ENCODE peak calls at places on chromosome 3, in nine cellular contexts. K is A549, N is gastrocnemius medialis, Z is suprapubic skin, Q is stomach, U is body of pancreas, P is ovary, E is H1, Y is heart left ventricle. D is an unnamed sample.

GRCh38 chr3:123808812-123809211 is 75.3 kb downstream of the MYLK start:
- DNase-seq in K (no peak), N (no peak), Z (no peak), Q (no peak), U (no peak), P (no peak), E (no peak), Y (no peak), D (no peak)

GRCh38 chr3:189953551-189953950 is 167.1 kb downstream of the P3H2 start:
- DNase-seq in K (no peak), N (no peak), Z (no peak), Q (no peak), U (no peak), P (no peak), E (no peak), Y (no peak), D (no peak)

GRCh38 chr3:154224366-154224765 is 99.9 kb downstream of the DHX36 start:
- DNase-seq in K (no peak), N (no peak), Z (no peak), Q (no peak), U (no peak), P (no peak), E (no peak), Y (no peak), D (no peak)

GRCh38 chr3:136678981-136679380 is 73.2 kb downstream of the STAG1 start:
- DNase-seq in K (no peak), N (no peak), Z (no peak), Q (no peak), U (no peak), P (no peak), E (no peak), Y (no peak), D (no peak)

GRCh38 chr3:149462653-149463052 is 11.8 kb upstream of the TM4SF4 start:
- DNase-seq in K (no peak), N (no peak), Z (no peak), Q (no peak), U (no peak), P (no peak), E (no peak), Y (no peak), D (no peak)

GRCh38 chr3:65854606-65855304 is 184.0 kb downstream of the MAGI1 start:
- DNase-seq in K (peak; percentile 13), N (no peak), Z (no peak), Q (no peak), U (peak; percentile 47), P (no peak), E (no peak), Y (no peak), D (no peak)

GRCh38 chr3:25945366-25945765 is 155.5 kb downstream of the OXSM start:
- DNase-seq in K (no peak), N (no peak), Z (no peak), Q (no peak), U (no peak), P (no peak), E (no peak), Y (no peak), D (no peak)

GRCh38 chr3:195253981-195254432 is 17.0 kb downstream of the XXYLT1 start:
- DNase-seq in K (no peak), N (no peak), Z (no peak), Q (no peak), U (no peak), P (peak; percentile 17), E (peak; percentile 51), Y (no peak), D (no peak)

GRCh38 chr3:62159693-62160092 is 213.7 kb downstream of the FEZF2 start:
- DNase-seq in K (no peak), N (peak; percentile 92), Z (peak; percentile 84), Q (peak; percentile 76), U (peak; percentile 85), P (peak; percentile 58), E (no peak), Y (peak; percentile 82), D (peak; percentile 11)

GRCh38 chr3:72271923-72272322 is 487.0 kb upstream of the PROK2 start:
- DNase-seq in K (no peak), N (no peak), Z (no peak), Q (no peak), U (no peak), P (no peak), E (no peak), Y (no peak), D (no peak)

GRCh38 chr3:16024548-16024947 is 149.9 kb upstream of the GALNT15 start:
- DNase-seq in K (no peak), N (peak; percentile 24), Z (no peak), Q (no peak), U (no peak), P (no peak), E (no peak), Y (no peak), D (no peak)

GRCh38 chr3:193971268-193971751 is 164.6 kb upstream of the HES1 start:
- DNase-seq in K (no peak), N (no peak), Z (no peak), Q (peak; percentile 78), U (no peak), P (no peak), E (no peak), Y (no peak), D (no peak)

GRCh38 chr3:28210968-28211713 is 30.3 kb upstream of the CMC1 start:
- DNase-seq in K (no peak), N (no peak), Z (no peak), Q (no peak), U (no peak), P (no peak), E (no peak), Y (no peak), D (no peak)

GRCh38 chr3:186818956-186819355 is 12.7 kb upstream of the RFC4 start:
- DNase-seq in K (no peak), N (no peak), Z (no peak), Q (no peak), U (no peak), P (no peak), E (no peak), Y (no peak), D (no peak)

GRCh38 chr3:95424296-95424695 is 1361.4 kb downstream of the NSUN3 start:
- DNase-seq in K (no peak), N (no peak), Z (no peak), Q (no peak), U (no peak), P (no peak), E (no peak), Y (no peak), D (no peak)

GRCh38 chr3:13037458-13038117 is 35.6 kb downstream of the IQSEC1 start:
- DNase-seq in K (no peak), N (no peak), Z (no peak), Q (no peak), U (no peak), P (no peak), E (no peak), Y (no peak), D (no peak)

GRCh38 chr3:189941679-189942078 is 179.0 kb downstream of the P3H2 start:
- DNase-seq in K (peak; percentile 41), N (no peak), Z (no peak), Q (peak; percentile 37), U (peak; percentile 70), P (no peak), E (no peak), Y (no peak), D (no peak)

GRCh38 chr3:10471337-10471721 is 34.1 kb downstream of the ATP2B2 start:
- DNase-seq in K (no peak), N (peak; percentile 41), Z (no peak), Q (no peak), U (no peak), P (no peak), E (no peak), Y (no peak), D (no peak)

GRCh38 chr3:163138258-163138657 is 1641.7 kb downstream of the OTOL1 start:
- DNase-seq in K (no peak), N (no peak), Z (no peak), Q (no peak), U (no peak), P (no peak), E (no peak), Y (no peak), D (no peak)

GRCh38 chr3:142236173-142236572 is 10.8 kb upstream of the GK5 start:
- DNase-seq in K (no peak), N (no peak), Z (no peak), Q (no peak), U (no peak), P (no peak), E (no peak), Y (no peak), D (no peak)

GRCh38 chr3:71046791-71047190 is 536.7 kb downstream of the FOXP1 start:
- DNase-seq in K (no peak), N (no peak), Z (no peak), Q (no peak), U (no peak), P (no peak), E (no peak), Y (no peak), D (no peak)

GRCh38 chr3:171833775-171834460 is 9.2 kb upstream of the TMEM212 start:
- DNase-seq in K (no peak), N (no peak), Z (no peak), Q (no peak), U (peak; percentile 30), P (no peak), E (no peak), Y (no peak), D (no peak)

GRCh38 chr3:190458040-190458439 is 8.3 kb upstream of the TMEM207 start:
- DNase-seq in K (no peak), N (no peak), Z (no peak), Q (no peak), U (no peak), P (no peak), E (no peak), Y (no peak), D (no peak)

GRCh38 chr3:473284-473800 is 276.8 kb downstream of the CHL1 start:
- DNase-seq in K (no peak), N (no peak), Z (no peak), Q (no peak), U (no peak), P (no peak), E (no peak), Y (no peak), D (no peak)
- H3K9me3 ChIP-seq in K (no peaks in the 10 kb centered on the region), N (no peaks in the 10 kb centered on the region), Z (no peaks in the 10 kb centered on the region), Q (peaks cover 24% of the 10 kb centered on the region), U (no peaks in the 10 kb centered on the region), P (no peaks in the 10 kb centered on the region), E (peaks cover 14% of the 10 kb centered on the region), Y (peaks cover 12% of the 10 kb centered on the region), D (no peaks in the 10 kb centered on the region)

GRCh38 chr3:47291158-47291753 is 8.5 kb downstream of the KLHL18 start:
- DNase-seq in K (no peak), N (no peak), Z (peak; percentile 24), Q (no peak), U (no peak), P (no peak), E (no peak), Y (no peak), D (peak; percentile 58)
- H3K4me3 ChIP-seq in K (no peak overlapping the region), N (no peak overlapping the region), Z (no peak overlapping the region), Q (no peak overlapping the region), U (no peak overlapping the region), P (no peak overlapping the region), E (no peak overlapping the region), Y (no peak overlapping the region), D (no peak overlapping the region)

GRCh38 chr3:42894693-42895092 is 11.2 kb upstream of the ZNF662 start:
- DNase-seq in K (no peak), N (no peak), Z (no peak), Q (no peak), U (no peak), P (no peak), E (no peak), Y (no peak), D (no peak)
- TF ChIP-seq POLR2A in K (no peak), N (no peak), Z (no peak), Q (no peak), U (no peak), P (no peak), E (no peak), Y (no peak), D (no peak)

GRCh38 chr3:100698736-100699135 is 10.6 kb upstream of the TFG start:
- DNase-seq in K (no peak), N (no peak), Z (no peak), Q (no peak), U (no peak), P (no peak), E (no peak), Y (no peak), D (no peak)
- H3K9me3 ChIP-seq in K (no peaks in the 10 kb centered on the region), N (no peaks in the 10 kb centered on the region), Z (no peaks in the 10 kb centered on the region), Q (no peaks in the 10 kb centered on the region), U (no peaks in the 10 kb centered on the region), P (no peaks in the 10 kb centered on the region), E (no peaks in the 10 kb centered on the region), Y (no peaks in the 10 kb centered on the region), D (no peaks in the 10 kb centered on the region)

D was measured in thyroid gland.